ENCODE peak calls at places on chromosomes 4 and X, in nine cellular contexts. H is tibial nerve, P is nephron progenitor cell, B is BJ, N is AG09309, E is LNCaP clone FGC, M is suprapubic skin, Q is uterus, I is esophagus squamous epithelium. R is an unnamed sample.

GRCh38 chrX:17291998-17292658 is 82.9 kb upstream of the NHS start:
- DNase-seq in H (no peak), P (no peak), B (no peak), N (no peak), E (no peak), M (no peak), Q (no peak), I (no peak), R (no peak)

GRCh38 chrX:123331859-123332258 is 147.8 kb downstream of the GRIA3 start:
- DNase-seq in H (no peak), P (no peak), B (no peak), N (no peak), E (no peak), M (no peak), Q (no peak), I (no peak), R (no peak)

GRCh38 chr4:80045831-80046230 is 27.2 kb downstream of the ANTXR2 start:
- DNase-seq in H (no peak), P (no peak), B (peak; percentile 50), N (no peak), E (no peak), M (no peak), Q (no peak), I (no peak), R (no peak)

GRCh38 chrX:13169688-13170087 is 125.3 kb upstream of the FAM9C start:
- DNase-seq in H (no peak), P (no peak), B (no peak), N (no peak), E (no peak), M (no peak), Q (no peak), I (no peak), R (no peak)

GRCh38 chr4:184647391-184648101 is 1.7 kb downstream of the CASP3 start:
- DNase-seq in H (no peak), P (no peak), B (no peak), N (no peak), E (no peak), M (no peak), Q (no peak), I (no peak), R (no peak)

GRCh38 chrX:147950352-147950751 is 30.8 kb upstream of the FMR1NB start:
- DNase-seq in H (no peak), P (no peak), B (no peak), N (no peak), E (no peak), M (no peak), Q (no peak), I (no peak), R (no peak)

GRCh38 chrX:80792205-80792604 is 17.5 kb downstream of the BRWD3 start:
- DNase-seq in H (no peak), P (no peak), B (no peak), N (no peak), E (no peak), M (no peak), Q (no peak), I (no peak), R (no peak)

GRCh38 chr4:42995343-42995944 is 102.9 kb downstream of the GRXCR1 start:
- DNase-seq in H (no peak), P (peak; percentile 5), B (no peak), N (no peak), E (peak; percentile 18), M (no peak), Q (no peak), I (no peak), R (no peak)

GRCh38 chr4:78722880-78723279 is 53.3 kb upstream of the BMP2K start:
- DNase-seq in H (no peak), P (no peak), B (no peak), N (no peak), E (no peak), M (no peak), Q (no peak), I (no peak), R (no peak)

GRCh38 chr4:140243345-140243753 is 89.4 kb upstream of the MAML3 start:
- DNase-seq in H (no peak), P (peak; percentile 48), B (no peak), N (no peak), E (peak; percentile 88), M (no peak), Q (peak; percentile 36), I (no peak), R (no peak)

GRCh38 chr4:11218692-11219091 is 210.0 kb downstream of the HS3ST1 start:
- DNase-seq in H (no peak), P (no peak), B (no peak), N (no peak), E (no peak), M (no peak), Q (no peak), I (no peak), R (no peak)
- TF ChIP-seq CTCF in H (no peak), P (no peak), B (no peak), N (no peak), E (no peak), M (no peak), Q (no peak), I (no peak), R (peak; percentile 40)

GRCh38 chr4:26787461-26788340 is 72.9 kb upstream of the STIM2 start:
- DNase-seq in H (no peak), P (no peak), B (no peak), N (no peak), E (peak; percentile 25), M (no peak), Q (peak; percentile 32), I (no peak), R (no peak)
- TF ChIP-seq CTCF in H (no peak), P (no peak), B (peak; percentile 24), N (peak; percentile 37), E (peak; percentile 20), M (no peak), Q (peak; percentile 34), I (peak; percentile 12), R (peak; percentile 52)

GRCh38 chrX:38893441-38893840 is 92.2 kb downstream of the MID1IP1 start:
- DNase-seq in H (no peak), P (no peak), B (no peak), N (no peak), E (no peak), M (no peak), Q (no peak), I (no peak), R (no peak)
- TF ChIP-seq CTCF in H (no peak), P (no peak), B (no peak), N (no peak), E (no peak), M (no peak), Q (no peak), I (no peak), R (no peak)

GRCh38 chr4:67624939-67625338 is 66.4 kb downstream of the STAP1 start:
- DNase-seq in H (no peak), P (no peak), B (no peak), N (no peak), E (peak; percentile 34), M (no peak), Q (no peak), I (no peak), R (no peak)
- TF ChIP-seq CTCF in H (no peak), P (no peak), B (no peak), N (no peak), E (peak; percentile 30), M (no peak), Q (no peak), I (no peak), R (no peak)

GRCh38 chrX:53320543-53321215 is 39.3 kb upstream of the IQSEC2 start:
- DNase-seq in H (no peak), P (peak; percentile 30), B (no peak), N (no peak), E (no peak), M (no peak), Q (no peak), I (no peak), R (no peak)

GRCh38 chrX:53321943-53322497 is 40.6 kb upstream of the IQSEC2 start:
- DNase-seq in H (no peak), P (no peak), B (no peak), N (no peak), E (no peak), M (no peak), Q (no peak), I (no peak), R (no peak)

GRCh38 chrX:53321216-53321942 is 40.0 kb upstream of the IQSEC2 start:
- DNase-seq in H (no peak), P (no peak), B (no peak), N (no peak), E (no peak), M (no peak), Q (no peak), I (no peak), R (no peak)

GRCh38 chrX:53318766-53319353 is 37.5 kb upstream of the IQSEC2 start:
- DNase-seq in H (no peak), P (no peak), B (no peak), N (no peak), E (no peak), M (no peak), Q (no peak), I (no peak), R (no peak)

GRCh38 chrX:53319614-53320542 is 38.5 kb upstream of the IQSEC2 start:
- DNase-seq in H (no peak), P (peak; percentile 30), B (no peak), N (no peak), E (no peak), M (no peak), Q (peak; percentile 21), I (no peak), R (no peak)
- TF ChIP-seq CTCF in H (no peak), P (no peak), B (no peak), N (no peak), E (no peak), M (no peak), Q (no peak), I (no peak), R (no peak)

GRCh38 chrX:110045421-110045820 is 42.5 kb downstream of the TMEM164 start:
- DNase-seq in H (no peak), P (no peak), B (no peak), N (no peak), E (no peak), M (no peak), Q (no peak), I (no peak), R (no peak)

GRCh38 chrX:110046971-110047370 is 44.1 kb downstream of the TMEM164 start:
- DNase-seq in H (no peak), P (no peak), B (no peak), N (no peak), E (no peak), M (no peak), Q (no peak), I (no peak), R (no peak)

GRCh38 chrX:110049096-110049495 is 46.2 kb downstream of the TMEM164 start:
- DNase-seq in H (no peak), P (no peak), B (no peak), N (no peak), E (no peak), M (no peak), Q (no peak), I (no peak), R (no peak)

GRCh38 chrX:110044531-110045249 is 41.8 kb downstream of the TMEM164 start:
- DNase-seq in H (no peak), P (no peak), B (no peak), N (no peak), E (no peak), M (no peak), Q (no peak), I (no peak), R (no peak)

GRCh38 chrX:110045988-110046387 is 43.1 kb downstream of the TMEM164 start:
- DNase-seq in H (no peak), P (no peak), B (no peak), N (no peak), E (no peak), M (no peak), Q (no peak), I (no peak), R (no peak)
- TF ChIP-seq CTCF in H (no peak), P (no peak), B (no peak), N (no peak), E (peak; percentile 21), M (no peak), Q (no peak), I (no peak), R (no peak)